ENCODE peak calls at places on chromosomes 16 and 17, in nine cellular contexts. One of them, this sample, is unnamed.

GRCh38 chr17:35094902-35095301 is 24.8 kb downstream of the RAD51D start:
- DNase-seq in thoracic aorta: no peak
- DNase-seq in H9: no peak
- DNase-seq in heart right ventricle: no peak
- DNase-seq in cardiac muscle cell: no peak
- DNase-seq in neural progenitor cell: no peak
- DNase-seq in CD4-positive, alpha-beta T cell: no peak
- DNase-seq in stomach: no peak
- DNase-seq in esophagus squamous epithelium: no peak
- DNase-seq in this sample: no peak

GRCh38 chr17:77641718-77642117 is 316.8 kb upstream of the TNRC6C start:
- DNase-seq in thoracic aorta: no peak
- DNase-seq in H9: no peak
- DNase-seq in heart right ventricle: no peak
- DNase-seq in cardiac muscle cell: no peak
- DNase-seq in neural progenitor cell: no peak
- DNase-seq in CD4-positive, alpha-beta T cell: no peak
- DNase-seq in stomach: no peak
- DNase-seq in esophagus squamous epithelium: no peak
- DNase-seq in this sample: no peak

GRCh38 chr16:67396159-67396774 is 3.0 kb upstream of the TPPP3 start:
- DNase-seq in thoracic aorta: peak; percentile 58
- DNase-seq in H9: peak; percentile 95
- DNase-seq in heart right ventricle: peak; percentile 92
- DNase-seq in cardiac muscle cell: peak; percentile 81
- DNase-seq in neural progenitor cell: peak; percentile 97
- DNase-seq in CD4-positive, alpha-beta T cell: no peak
- DNase-seq in stomach: peak; percentile 84
- DNase-seq in esophagus squamous epithelium: no peak
- DNase-seq in this sample: peak; percentile 96

GRCh38 chr16:52562770-52563169 is 15.8 kb upstream of the TOX3 start:
- DNase-seq in thoracic aorta: no peak
- DNase-seq in H9: no peak
- DNase-seq in heart right ventricle: no peak
- DNase-seq in cardiac muscle cell: no peak
- DNase-seq in neural progenitor cell: no peak
- DNase-seq in CD4-positive, alpha-beta T cell: no peak
- DNase-seq in stomach: no peak
- DNase-seq in esophagus squamous epithelium: no peak
- DNase-seq in this sample: no peak

GRCh38 chr17:75087558-75088453 is at the start of gene SLC16A5:
- DNase-seq in thoracic aorta: no peak
- DNase-seq in H9: peak; percentile 99
- DNase-seq in heart right ventricle: peak; percentile 91
- DNase-seq in cardiac muscle cell: peak; percentile 87
- DNase-seq in neural progenitor cell: peak; percentile 92
- DNase-seq in CD4-positive, alpha-beta T cell: peak; percentile 53
- DNase-seq in stomach: peak; percentile 85
- DNase-seq in esophagus squamous epithelium: peak; percentile 27
- DNase-seq in this sample: no peak

GRCh38 chr17:66952031-66952524 is 12.4 kb upstream of the CACNG4 start:
- DNase-seq in thoracic aorta: no peak
- DNase-seq in H9: peak; percentile 91
- DNase-seq in heart right ventricle: no peak
- DNase-seq in cardiac muscle cell: no peak
- DNase-seq in neural progenitor cell: peak; percentile 16
- DNase-seq in CD4-positive, alpha-beta T cell: no peak
- DNase-seq in stomach: peak; percentile 71
- DNase-seq in esophagus squamous epithelium: no peak
- DNase-seq in this sample: no peak

GRCh38 chr16:10081201-10081940 is 100.9 kb downstream of the GRIN2A start:
- DNase-seq in thoracic aorta: no peak
- DNase-seq in H9: no peak
- DNase-seq in heart right ventricle: no peak
- DNase-seq in cardiac muscle cell: no peak
- DNase-seq in neural progenitor cell: peak; percentile 67
- DNase-seq in CD4-positive, alpha-beta T cell: no peak
- DNase-seq in stomach: no peak
- DNase-seq in esophagus squamous epithelium: no peak
- DNase-seq in this sample: no peak

GRCh38 chr17:50533720-50534148 is 1.2 kb downstream of the EPN3 start:
- DNase-seq in thoracic aorta: no peak
- DNase-seq in H9: no peak
- DNase-seq in heart right ventricle: peak; percentile 61
- DNase-seq in cardiac muscle cell: peak; percentile 54
- DNase-seq in neural progenitor cell: no peak
- DNase-seq in CD4-positive, alpha-beta T cell: no peak
- DNase-seq in stomach: peak; percentile 97
- DNase-seq in esophagus squamous epithelium: no peak
- DNase-seq in this sample: no peak

GRCh38 chr16:3474136-3474779 is 21.0 kb downstream of the C16orf90 start:
- DNase-seq in thoracic aorta: no peak
- DNase-seq in H9: no peak
- DNase-seq in heart right ventricle: no peak
- DNase-seq in cardiac muscle cell: no peak
- DNase-seq in neural progenitor cell: no peak
- DNase-seq in CD4-positive, alpha-beta T cell: no peak
- DNase-seq in stomach: peak; percentile 33
- DNase-seq in esophagus squamous epithelium: no peak
- DNase-seq in this sample: no peak

GRCh38 chr16:3475604-3476375 is 19.5 kb downstream of the C16orf90 start:
- DNase-seq in thoracic aorta: no peak
- DNase-seq in H9: no peak
- DNase-seq in heart right ventricle: no peak
- DNase-seq in cardiac muscle cell: no peak
- DNase-seq in neural progenitor cell: no peak
- DNase-seq in CD4-positive, alpha-beta T cell: no peak
- DNase-seq in stomach: no peak
- DNase-seq in esophagus squamous epithelium: no peak
- DNase-seq in this sample: no peak

GRCh38 chr16:3471518-3472176 is 23.6 kb downstream of the C16orf90 start:
- DNase-seq in thoracic aorta: no peak
- DNase-seq in H9: no peak
- DNase-seq in heart right ventricle: no peak
- DNase-seq in cardiac muscle cell: no peak
- DNase-seq in neural progenitor cell: no peak
- DNase-seq in CD4-positive, alpha-beta T cell: no peak
- DNase-seq in stomach: no peak
- DNase-seq in esophagus squamous epithelium: no peak
- DNase-seq in this sample: no peak

GRCh38 chr16:3470723-3471122 is 24.6 kb downstream of the C16orf90 start:
- DNase-seq in thoracic aorta: no peak
- DNase-seq in H9: no peak
- DNase-seq in heart right ventricle: no peak
- DNase-seq in cardiac muscle cell: no peak
- DNase-seq in neural progenitor cell: no peak
- DNase-seq in CD4-positive, alpha-beta T cell: no peak
- DNase-seq in stomach: no peak
- DNase-seq in esophagus squamous epithelium: no peak
- DNase-seq in this sample: no peak

DNA sequence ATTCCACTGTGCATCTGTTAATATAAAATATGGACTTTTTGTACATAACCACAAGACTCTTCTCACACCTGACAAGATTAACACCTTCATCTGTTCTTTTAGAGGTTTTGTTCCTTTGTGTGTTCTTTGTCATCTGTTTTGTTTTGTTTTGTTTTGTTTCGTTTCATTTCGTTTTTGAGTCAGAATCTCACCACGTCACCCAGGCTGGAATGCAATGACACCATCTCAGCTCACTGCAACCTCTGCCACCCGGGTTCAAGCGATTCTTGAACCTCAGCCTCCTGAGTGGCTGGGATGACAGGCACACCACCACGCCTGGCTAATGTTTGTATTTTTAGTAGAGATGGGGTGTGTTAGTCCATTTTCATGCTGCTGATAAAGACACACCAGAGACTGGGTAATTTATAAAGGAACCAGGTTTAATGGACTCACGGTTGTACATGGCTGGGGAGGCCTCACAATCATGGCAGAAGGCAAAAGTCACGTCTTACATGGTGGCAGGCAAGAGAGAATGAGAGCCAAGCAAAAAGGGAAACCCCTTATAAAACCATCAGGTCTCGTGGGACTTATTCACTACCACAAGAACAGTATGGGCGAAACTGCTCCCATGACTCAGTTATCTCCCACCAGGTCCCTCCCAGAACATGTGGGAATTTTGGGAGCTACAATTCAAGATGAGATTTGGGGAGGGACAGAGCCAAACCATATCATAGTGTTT is 22.3 kb downstream of the C16orf90 start:
- DNase-seq in thoracic aorta: no peak
- DNase-seq in H9: no peak
- DNase-seq in heart right ventricle: no peak
- DNase-seq in cardiac muscle cell: no peak
- DNase-seq in neural progenitor cell: no peak
- DNase-seq in CD4-positive, alpha-beta T cell: no peak
- DNase-seq in stomach: no peak
- DNase-seq in esophagus squamous epithelium: no peak
- DNase-seq in this sample: no peak
- H3K27ac ChIP-seq in thoracic aorta: no peak overlapping the region
- H3K27ac ChIP-seq in H9: no peak overlapping the region
- H3K27ac ChIP-seq in heart right ventricle: no peak overlapping the region
- H3K27ac ChIP-seq in cardiac muscle cell: peak overlapping the region; percentile 63
- H3K27ac ChIP-seq in neural progenitor cell: no peak overlapping the region
- H3K27ac ChIP-seq in CD4-positive, alpha-beta T cell: no peak overlapping the region
- H3K27ac ChIP-seq in stomach: no peak overlapping the region
- H3K27ac ChIP-seq in esophagus squamous epithelium: no peak overlapping the region
- H3K27ac ChIP-seq in this sample: no peak overlapping the region

GRCh38 chr17:48031966-48032365 is 5.6 kb downstream of the COPZ2 start:
- DNase-seq in thoracic aorta: no peak
- DNase-seq in H9: no peak
- DNase-seq in heart right ventricle: no peak
- DNase-seq in cardiac muscle cell: no peak
- DNase-seq in neural progenitor cell: no peak
- DNase-seq in CD4-positive, alpha-beta T cell: no peak
- DNase-seq in stomach: no peak
- DNase-seq in esophagus squamous epithelium: no peak
- DNase-seq in this sample: peak; percentile 69

GRCh38 chr17:48028736-48029135 is 8.9 kb downstream of the COPZ2 start:
- DNase-seq in thoracic aorta: no peak
- DNase-seq in H9: no peak
- DNase-seq in heart right ventricle: no peak
- DNase-seq in cardiac muscle cell: no peak
- DNase-seq in neural progenitor cell: no peak
- DNase-seq in CD4-positive, alpha-beta T cell: no peak
- DNase-seq in stomach: no peak
- DNase-seq in esophagus squamous epithelium: no peak
- DNase-seq in this sample: no peak

GRCh38 chr17:48027322-48027981 is 10.1 kb downstream of the COPZ2 start:
- DNase-seq in thoracic aorta: no peak
- DNase-seq in H9: no peak
- DNase-seq in heart right ventricle: no peak
- DNase-seq in cardiac muscle cell: no peak
- DNase-seq in neural progenitor cell: peak; percentile 25
- DNase-seq in CD4-positive, alpha-beta T cell: no peak
- DNase-seq in stomach: no peak
- DNase-seq in esophagus squamous epithelium: no peak
- DNase-seq in this sample: no peak

GRCh38 chr17:48026503-48027321 is 10.9 kb downstream of the COPZ2 start:
- DNase-seq in thoracic aorta: peak; percentile 56
- DNase-seq in H9: peak; percentile 96
- DNase-seq in heart right ventricle: peak; percentile 88
- DNase-seq in cardiac muscle cell: peak; percentile 94
- DNase-seq in neural progenitor cell: peak; percentile 95
- DNase-seq in CD4-positive, alpha-beta T cell: peak; percentile 57
- DNase-seq in stomach: peak; percentile 83
- DNase-seq in esophagus squamous epithelium: peak; percentile 28
- DNase-seq in this sample: peak; percentile 96

DNA sequence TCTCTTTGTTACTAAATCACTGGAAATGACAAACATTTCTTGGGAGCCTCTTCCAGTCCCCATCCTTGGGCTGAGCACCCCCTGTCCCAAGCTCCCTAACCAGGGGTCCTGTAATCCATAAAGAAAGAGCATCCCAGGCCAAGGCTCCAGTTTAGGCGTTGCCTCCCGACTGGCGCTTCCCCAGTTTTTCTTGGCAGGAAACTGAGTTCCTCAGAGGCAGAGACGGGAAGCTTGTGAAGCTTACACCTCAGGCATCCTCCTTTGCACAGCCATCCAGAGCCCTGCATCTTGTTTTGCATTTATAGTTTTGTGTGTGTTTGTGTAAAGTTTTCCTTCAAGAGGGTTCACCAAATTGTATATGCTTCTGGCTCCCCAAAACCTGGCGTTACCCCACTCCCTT is 7.1 kb downstream of the COPZ2 start:
- DNase-seq in thoracic aorta: no peak
- DNase-seq in H9: no peak
- DNase-seq in heart right ventricle: peak; percentile 44
- DNase-seq in cardiac muscle cell: no peak
- DNase-seq in neural progenitor cell: no peak
- DNase-seq in CD4-positive, alpha-beta T cell: no peak
- DNase-seq in stomach: no peak
- DNase-seq in esophagus squamous epithelium: no peak
- DNase-seq in this sample: no peak
- H3K27me3 ChIP-seq in thoracic aorta: no peaks in the 10 kb centered on the region
- H3K27me3 ChIP-seq in H9: no peaks in the 10 kb centered on the region
- H3K27me3 ChIP-seq in heart right ventricle: no peaks in the 10 kb centered on the region
- H3K27me3 ChIP-seq in cardiac muscle cell: no peaks in the 10 kb centered on the region
- H3K27me3 ChIP-seq in neural progenitor cell: peaks cover 25% of the 10 kb centered on the region
- H3K27me3 ChIP-seq in CD4-positive, alpha-beta T cell: peaks cover 7% of the 10 kb centered on the region
- H3K27me3 ChIP-seq in stomach: no peaks in the 10 kb centered on the region
- H3K27me3 ChIP-seq in esophagus squamous epithelium: no peaks in the 10 kb centered on the region
- H3K27me3 ChIP-seq in this sample: no peaks in the 10 kb centered on the region

GRCh38 chr17:57107498-57108101 is 22.6 kb downstream of the AKAP1 start:
- DNase-seq in thoracic aorta: no peak
- DNase-seq in H9: no peak
- DNase-seq in heart right ventricle: no peak
- DNase-seq in cardiac muscle cell: peak; percentile 49
- DNase-seq in neural progenitor cell: peak; percentile 18
- DNase-seq in CD4-positive, alpha-beta T cell: no peak
- DNase-seq in stomach: peak; percentile 59
- DNase-seq in esophagus squamous epithelium: no peak
- DNase-seq in this sample: no peak

GRCh38 chr17:57108656-57109392 is 23.8 kb downstream of the AKAP1 start:
- DNase-seq in thoracic aorta: peak; percentile 58
- DNase-seq in H9: no peak
- DNase-seq in heart right ventricle: peak; percentile 59
- DNase-seq in cardiac muscle cell: no peak
- DNase-seq in neural progenitor cell: peak; percentile 37
- DNase-seq in CD4-positive, alpha-beta T cell: no peak
- DNase-seq in stomach: no peak
- DNase-seq in esophagus squamous epithelium: no peak
- DNase-seq in this sample: no peak

GRCh38 chr17:57104461-57105175 is 19.6 kb downstream of the AKAP1 start:
- DNase-seq in thoracic aorta: no peak
- DNase-seq in H9: no peak
- DNase-seq in heart right ventricle: no peak
- DNase-seq in cardiac muscle cell: no peak
- DNase-seq in neural progenitor cell: no peak
- DNase-seq in CD4-positive, alpha-beta T cell: no peak
- DNase-seq in stomach: no peak
- DNase-seq in esophagus squamous epithelium: no peak
- DNase-seq in this sample: no peak

GRCh38 chr17:57106836-57107497 is 21.9 kb downstream of the AKAP1 start:
- DNase-seq in thoracic aorta: no peak
- DNase-seq in H9: no peak
- DNase-seq in heart right ventricle: no peak
- DNase-seq in cardiac muscle cell: no peak
- DNase-seq in neural progenitor cell: no peak
- DNase-seq in CD4-positive, alpha-beta T cell: no peak
- DNase-seq in stomach: no peak
- DNase-seq in esophagus squamous epithelium: no peak
- DNase-seq in this sample: no peak

GRCh38 chr17:57106107-57106835 is 21.2 kb downstream of the AKAP1 start:
- DNase-seq in thoracic aorta: no peak
- DNase-seq in H9: peak; percentile 80
- DNase-seq in heart right ventricle: no peak
- DNase-seq in cardiac muscle cell: no peak
- DNase-seq in neural progenitor cell: peak; percentile 50
- DNase-seq in CD4-positive, alpha-beta T cell: no peak
- DNase-seq in stomach: no peak
- DNase-seq in esophagus squamous epithelium: no peak
- DNase-seq in this sample: peak; percentile 90
- H3K27ac ChIP-seq in thoracic aorta: peak overlapping the region; percentile 94
- H3K27ac ChIP-seq in H9: no peak overlapping the region
- H3K27ac ChIP-seq in heart right ventricle: peak overlapping the region; percentile 87
- H3K27ac ChIP-seq in cardiac muscle cell: no peak overlapping the region
- H3K27ac ChIP-seq in neural progenitor cell: no peak overlapping the region
- H3K27ac ChIP-seq in CD4-positive, alpha-beta T cell: no peak overlapping the region
- H3K27ac ChIP-seq in stomach: peak overlapping the region; percentile 69
- H3K27ac ChIP-seq in esophagus squamous epithelium: peak overlapping the region; percentile 57
- H3K27ac ChIP-seq in this sample: peak overlapping the region; percentile 86

GRCh38 chr17:3693099-3693498 is 2.9 kb downstream of the P2RX5 start:
- DNase-seq in thoracic aorta: no peak
- DNase-seq in H9: no peak
- DNase-seq in heart right ventricle: no peak
- DNase-seq in cardiac muscle cell: no peak
- DNase-seq in neural progenitor cell: no peak
- DNase-seq in CD4-positive, alpha-beta T cell: no peak
- DNase-seq in stomach: no peak
- DNase-seq in esophagus squamous epithelium: no peak
- DNase-seq in this sample: no peak
- H3K27me3 ChIP-seq in thoracic aorta: peaks cover 12% of the 10 kb centered on the region
- H3K27me3 ChIP-seq in H9: no peaks in the 10 kb centered on the region
- H3K27me3 ChIP-seq in heart right ventricle: peaks cover 48% of the 10 kb centered on the region
- H3K27me3 ChIP-seq in cardiac muscle cell: peaks cover 45% of the 10 kb centered on the region
- H3K27me3 ChIP-seq in neural progenitor cell: peaks cover 45% of the 10 kb centered on the region
- H3K27me3 ChIP-seq in CD4-positive, alpha-beta T cell: no peaks in the 10 kb centered on the region
- H3K27me3 ChIP-seq in stomach: peaks cover 90% of the 10 kb centered on the region
- H3K27me3 ChIP-seq in esophagus squamous epithelium: peaks cover 10% of the 10 kb centered on the region
- H3K27me3 ChIP-seq in this sample: no peaks in the 10 kb centered on the region